ENCODE peak calls at places on chromosome 22, in six cellular contexts. B, K, M, T, X and L are unnamed samples.
A peak's percentile ranks its signal among the peaks of the same experiment; 100 is the strongest.

GRCh38 chr22:47114813-47115517 is 352.5 kb downstream of the TBC1D22A start:
- DNase-seq in K (no peak), B (no peak), X (no peak), M (no peak), T (no peak), L (peak; percentile 29)

GRCh38 chr22:36562261-36562835 is 33.4 kb upstream of the EIF3D start:
- DNase-seq in T (peak; percentile 41), X (peak; percentile 60), B (no peak), K (no peak), M (no peak), L (no peak)

GRCh38 chr22:25759825-25760231 is 17.8 kb downstream of the MYO18B start:
- DNase-seq in B (no peak), T (peak; percentile 95), K (no peak), X (peak; percentile 89), M (peak; percentile 30), L (peak; percentile 64)

GRCh38 chr22:21791635-21792625 is 56.3 kb upstream of the YPEL1 start:
- DNase-seq in B (no peak), M (no peak), K (no peak), X (no peak), T (peak; percentile 50), L (no peak)

GRCh38 chr22:30940655-30941362 is 27.8 kb downstream of the MORC2 start:
- DNase-seq in K (no peak), B (no peak), T (no peak), M (no peak), X (no peak), L (no peak)

GRCh38 chr22:24529898-24530297 is 25.0 kb downstream of the GUCD1 start:
- DNase-seq in B (no peak), X (no peak), K (no peak), T (no peak), M (no peak), L (no peak)

GRCh38 chr22:30829901-30830550 is 135.4 kb downstream of the OSBP2 start:
- DNase-seq in T (peak; percentile 83), B (peak; percentile 23), M (no peak), K (no peak), X (no peak), L (no peak)

GRCh38 chr22:45218974-45219373 is 21.7 kb downstream of the KIAA0930 start:
- DNase-seq in X (peak; percentile 62), B (no peak), K (no peak), M (no peak), T (no peak), L (no peak)

GRCh38 chr22:40247976-40248375 is 70.3 kb downstream of the TNRC6B start:
- DNase-seq in B (no peak), T (no peak), X (no peak), M (no peak), K (no peak), L (no peak)

GRCh38 chr22:26479792-26480610 is 3.6 kb downstream of the HPS4 start:
- DNase-seq in T (no peak), K (no peak), B (no peak), M (no peak), X (no peak), L (no peak)

DNA sequence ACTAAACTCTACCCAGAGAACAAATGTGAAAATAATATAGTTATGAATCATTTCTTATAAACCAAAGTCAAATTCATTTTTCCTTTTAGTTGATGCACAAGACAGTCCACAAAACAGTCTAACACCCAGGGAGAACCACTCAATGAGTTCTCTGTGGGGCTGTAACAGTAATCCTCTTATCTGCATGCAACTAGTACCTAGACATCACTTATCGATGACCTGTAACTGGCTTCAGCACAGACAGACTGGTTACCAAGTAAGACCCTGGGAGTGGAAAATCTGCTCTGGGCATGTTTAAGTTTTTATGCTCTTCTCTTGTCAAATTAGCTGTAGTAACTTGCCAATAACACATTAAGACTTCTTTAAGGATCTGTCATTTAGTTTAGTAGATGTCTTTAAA is 46.6 kb downstream of the PITPNB start:
- DNase-seq in M (no peak), X (no peak), K (no peak), B (no peak), T (no peak), L (no peak)
- H3K4me1 ChIP-seq in M (peaks cover 61% of the 10 kb centered on the region), X (peaks cover 1% of the 10 kb centered on the region), K (no peaks in the 10 kb centered on the region), B (peaks cover 7% of the 10 kb centered on the region), T (peaks cover 55% of the 10 kb centered on the region), L (peaks cover 10% of the 10 kb centered on the region)

GRCh38 chr22:38269466-38269865 is 3.3 kb downstream of the TMEM184B start:
- DNase-seq in M (no peak), X (no peak), T (no peak), B (no peak), K (no peak), L (no peak)

GRCh38 chr22:38270091-38270972 is 2.5 kb downstream of the TMEM184B start:
- DNase-seq in M (no peak), X (peak; percentile 51), T (no peak), B (no peak), K (no peak), L (no peak)

GRCh38 chr22:38264322-38264843 is 8.4 kb downstream of the TMEM184B start:
- DNase-seq in K (no peak), T (no peak), X (no peak), B (no peak), M (no peak), L (peak; percentile 59)

GRCh38 chr22:38266120-38266519 is 6.7 kb downstream of the TMEM184B start:
- DNase-seq in T (peak; percentile 74), X (no peak), M (peak; percentile 28), B (no peak), K (no peak), L (no peak)

DNA sequence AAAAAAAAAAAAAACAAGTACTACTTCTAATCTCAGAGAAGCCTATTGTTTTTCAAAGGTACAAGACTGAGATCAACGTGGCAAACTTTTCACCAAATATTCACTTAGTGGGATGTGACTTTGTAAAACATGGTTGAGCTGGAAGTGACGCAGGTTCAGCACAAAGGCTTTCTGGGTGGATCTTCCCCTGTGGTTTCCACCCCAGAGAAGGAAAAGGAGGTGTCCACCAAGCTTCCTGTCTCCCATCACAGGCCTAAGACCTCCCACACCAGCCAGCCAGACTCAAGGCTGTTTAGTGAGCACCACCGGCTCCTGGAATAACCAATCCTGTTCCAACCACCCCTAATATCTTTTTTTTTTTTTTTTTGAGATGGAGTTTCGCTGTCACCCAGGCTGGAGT is 5.7 kb downstream of the TMEM184B start:
- DNase-seq in X (peak; percentile 68), M (no peak), B (no peak), T (peak; percentile 71), K (no peak), L (peak; percentile 69)
- H3K4me1 ChIP-seq in X (peaks cover 36% of the 10 kb centered on the region), M (peaks cover 35% of the 10 kb centered on the region), B (peaks cover 54% of the 10 kb centered on the region), T (peaks cover 11% of the 10 kb centered on the region), K (no peaks in the 10 kb centered on the region), L (peaks cover 25% of the 10 kb centered on the region)

GRCh38 chr22:23192133-23192532 is 11.8 kb downstream of the BCR start:
- DNase-seq in T (no peak), K (no peak), B (peak; percentile 84), X (no peak), M (peak; percentile 72), L (peak; percentile 50)
- H3K4me1 ChIP-seq in T (peaks cover 31% of the 10 kb centered on the region), K (no peaks in the 10 kb centered on the region), B (peaks cover 29% of the 10 kb centered on the region), X (peaks cover 5% of the 10 kb centered on the region), M (peaks cover 19% of the 10 kb centered on the region), L (peaks cover 27% of the 10 kb centered on the region)

GRCh38 chr22:23524226-23524625 is 55.9 kb downstream of the IGLL1 start:
- DNase-seq in M (no peak), T (no peak), B (peak; percentile 30), K (no peak), X (no peak), L (no peak)
- H3K4me1 ChIP-seq in M (peaks cover 30% of the 10 kb centered on the region), T (peaks cover 39% of the 10 kb centered on the region), B (peaks cover 13% of the 10 kb centered on the region), K (no peaks in the 10 kb centered on the region), X (peaks cover 21% of the 10 kb centered on the region), L (no peaks in the 10 kb centered on the region)

GRCh38 chr22:19986410-19987341 is 29.9 kb downstream of the ARVCF start:
- DNase-seq in X (peak; percentile 77), M (peak; percentile 79), K (peak; percentile 82), B (peak; percentile 91), T (peak; percentile 75), L (peak; percentile 84)

GRCh38 chr22:19986011-19986409 is 30.6 kb downstream of the ARVCF start:
- DNase-seq in X (no peak), M (no peak), K (no peak), B (no peak), T (no peak), L (no peak)

GRCh38 chr22:19983701-19984100 is 32.9 kb downstream of the ARVCF start:
- DNase-seq in K (no peak), T (no peak), M (no peak), B (no peak), X (no peak), L (peak; percentile 68)

GRCh38 chr22:19984201-19984753 is 32.3 kb downstream of the ARVCF start:
- DNase-seq in X (peak; percentile 78), M (peak; percentile 62), B (no peak), T (no peak), K (no peak), L (peak; percentile 27)

DNA sequence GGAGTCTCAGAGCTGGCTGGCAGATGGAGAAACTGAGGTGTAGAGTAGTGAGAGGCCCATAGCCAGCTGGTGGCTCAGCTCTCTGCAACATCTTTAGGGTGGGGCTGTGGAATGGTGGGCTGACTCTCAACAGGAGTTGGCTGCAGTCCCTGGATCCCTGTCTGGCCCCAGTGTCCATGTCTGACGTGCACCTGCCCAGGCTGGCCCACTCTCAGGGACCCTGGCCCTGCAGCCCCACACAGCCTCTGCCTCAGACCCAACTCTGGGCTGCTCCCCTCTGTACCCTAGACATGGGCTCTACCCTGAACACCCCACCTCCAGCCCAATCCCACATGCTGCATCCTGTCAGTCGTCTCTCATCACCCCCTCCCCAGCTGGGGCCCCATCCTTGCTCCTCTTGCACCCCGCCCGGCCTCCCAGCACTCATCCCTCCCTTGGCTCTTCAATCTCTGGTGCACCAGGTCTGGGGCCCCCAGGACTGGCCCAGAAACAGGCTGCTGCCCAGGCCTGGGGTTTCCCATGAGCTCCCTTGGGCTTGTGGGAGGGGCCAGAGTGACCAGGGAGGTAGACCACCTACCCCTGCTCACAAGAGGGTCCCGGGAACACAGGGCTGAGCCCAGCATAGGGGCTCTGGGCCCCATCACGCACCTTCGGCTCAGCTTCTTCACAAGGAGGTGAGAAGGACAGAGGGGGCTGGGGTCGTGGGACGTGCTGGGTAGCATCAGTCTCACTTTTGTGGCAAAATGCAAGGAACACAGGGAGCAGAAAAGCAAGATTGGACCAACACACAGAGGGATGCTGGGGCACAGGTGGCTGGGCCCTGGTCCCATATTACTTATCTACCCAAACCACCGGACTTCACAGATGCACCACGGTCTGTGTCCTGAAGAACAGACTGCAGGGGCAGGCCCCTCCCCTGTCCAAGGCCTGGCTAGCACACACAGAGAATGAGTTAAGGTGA is 31.5 kb downstream of the ARVCF start:
- DNase-seq in K (no peak), B (no peak), M (no peak), X (no peak), T (no peak), L (peak; percentile 8)
- H3K4me1 ChIP-seq in K (no peaks in the 10 kb centered on the region), B (peaks cover 10% of the 10 kb centered on the region), M (peaks cover 23% of the 10 kb centered on the region), X (peaks cover 46% of the 10 kb centered on the region), T (no peaks in the 10 kb centered on the region), L (peaks cover 11% of the 10 kb centered on the region)

DNA sequence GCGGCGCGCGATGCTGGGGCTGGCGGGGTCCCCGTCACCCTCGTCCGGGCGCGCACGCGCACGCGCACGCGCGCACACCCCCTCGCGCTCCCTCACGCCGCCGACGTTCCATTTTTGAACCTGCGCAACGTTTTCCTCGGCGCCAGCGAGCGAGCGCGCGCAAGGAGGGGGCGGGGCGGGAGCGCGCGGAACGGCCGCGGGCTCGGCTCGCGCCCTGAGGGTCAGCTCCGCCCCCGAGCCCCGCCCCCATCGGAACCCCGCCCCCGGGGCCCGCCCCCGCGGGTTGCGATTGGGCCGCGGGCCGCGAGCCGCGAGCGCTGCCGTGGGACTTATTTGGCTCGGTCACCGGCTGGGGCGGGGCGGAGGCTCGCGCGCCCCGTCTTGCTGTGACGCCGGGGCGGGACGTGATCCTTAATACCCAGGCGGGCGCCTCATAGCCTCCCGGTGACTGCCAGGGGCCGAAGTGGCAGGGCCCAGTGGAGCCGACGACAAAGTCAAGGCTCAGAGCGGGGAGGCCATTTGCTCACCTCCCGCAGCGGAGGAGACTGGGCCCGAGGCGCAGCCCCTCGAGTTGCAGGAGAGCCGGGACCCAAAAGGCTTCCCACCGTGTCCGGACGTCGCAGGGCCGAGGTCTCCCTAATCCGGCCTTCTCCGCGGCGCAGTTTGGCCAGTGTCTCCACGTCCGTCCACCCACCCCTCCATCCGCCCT is at the start of gene CBX7:
- DNase-seq in X (peak; percentile 89), T (peak; percentile 88), K (peak; percentile 96), B (peak; percentile 97), M (peak; percentile 95), L (peak; percentile 94)
- H3K4me1 ChIP-seq in X (peaks cover 13% of the 10 kb centered on the region), T (no peaks in the 10 kb centered on the region), K (no peaks in the 10 kb centered on the region), B (peaks cover 38% of the 10 kb centered on the region), M (peaks cover 51% of the 10 kb centered on the region), L (peaks cover 5% of the 10 kb centered on the region)